ENCODE peak calls at places on chromosome 15, in four cellular contexts. One of them, this sample, is unnamed.

GRCh38 chr15:72534522-72534921 is 60.4 kb downstream of the ARIH1 start:
- DNase-seq in stimulated activated naive CD8-positive, alpha-beta T cell treated with anti-CD3 and anti-CD28 coated beads, Interleukin-15, amount 100 ng/mL, for 72 hours: peak
- DNase-seq in cardiac muscle cell: no peak
- DNase-seq in EH: no peak
- DNase-seq in this sample: peak

GRCh38 chr15:63502843-63503738 is 1.3 kb upstream of the USP3 start:
- DNase-seq in EH: peak
- DNase-seq in cardiac muscle cell: peak
- DNase-seq in stimulated activated naive CD8-positive, alpha-beta T cell treated with anti-CD3 and anti-CD28 coated beads, Interleukin-15, amount 100 ng/mL, for 72 hours: peak
- DNase-seq in this sample: peak

GRCh38 chr15:57227899-57228298 is 148.4 kb upstream of the CGNL1 start:
- DNase-seq in cardiac muscle cell: peak
- DNase-seq in EH: peak
- DNase-seq in stimulated activated naive CD8-positive, alpha-beta T cell treated with anti-CD3 and anti-CD28 coated beads, Interleukin-15, amount 100 ng/mL, for 72 hours: no peak
- DNase-seq in this sample: no peak

GRCh38 chr15:25737218-25737643 is 125.9 kb downstream of the ATP10A start:
- DNase-seq in stimulated activated naive CD8-positive, alpha-beta T cell treated with anti-CD3 and anti-CD28 coated beads, Interleukin-15, amount 100 ng/mL, for 72 hours: no peak
- DNase-seq in EH: peak
- DNase-seq in cardiac muscle cell: no peak
- DNase-seq in this sample: no peak

GRCh38 chr15:92869977-92870644 is 30.0 kb upstream of the CHD2 start:
- DNase-seq in EH: no peak
- DNase-seq in cardiac muscle cell: peak
- DNase-seq in stimulated activated naive CD8-positive, alpha-beta T cell treated with anti-CD3 and anti-CD28 coated beads, Interleukin-15, amount 100 ng/mL, for 72 hours: no peak
- DNase-seq in this sample: no peak

GRCh38 chr15:67824157-67824899 is 981 bp upstream of the SKOR1 start:
- DNase-seq in EH: no peak
- DNase-seq in stimulated activated naive CD8-positive, alpha-beta T cell treated with anti-CD3 and anti-CD28 coated beads, Interleukin-15, amount 100 ng/mL, for 72 hours: peak
- DNase-seq in cardiac muscle cell: no peak
- DNase-seq in this sample: no peak

GRCh38 chr15:35161694-35162093 is 76.6 kb upstream of the NANOGP8 start:
- DNase-seq in cardiac muscle cell: no peak
- DNase-seq in stimulated activated naive CD8-positive, alpha-beta T cell treated with anti-CD3 and anti-CD28 coated beads, Interleukin-15, amount 100 ng/mL, for 72 hours: no peak
- DNase-seq in EH: no peak
- DNase-seq in this sample: no peak

GRCh38 chr15:85108136-85108535 is 126.5 kb downstream of the PDE8A start:
- DNase-seq in stimulated activated naive CD8-positive, alpha-beta T cell treated with anti-CD3 and anti-CD28 coated beads, Interleukin-15, amount 100 ng/mL, for 72 hours: no peak
- DNase-seq in cardiac muscle cell: no peak
- DNase-seq in EH: no peak
- DNase-seq in this sample: no peak

GRCh38 chr15:99440029-99440428 is 125.8 kb upstream of the MEF2A start:
- DNase-seq in cardiac muscle cell: no peak
- DNase-seq in EH: no peak
- DNase-seq in stimulated activated naive CD8-positive, alpha-beta T cell treated with anti-CD3 and anti-CD28 coated beads, Interleukin-15, amount 100 ng/mL, for 72 hours: no peak
- DNase-seq in this sample: no peak

GRCh38 chr15:37891754-37892368 is 42.6 kb upstream of the TMCO5A start:
- DNase-seq in EH: peak
- DNase-seq in cardiac muscle cell: peak
- DNase-seq in stimulated activated naive CD8-positive, alpha-beta T cell treated with anti-CD3 and anti-CD28 coated beads, Interleukin-15, amount 100 ng/mL, for 72 hours: peak
- DNase-seq in this sample: no peak

GRCh38 chr15:74723754-74724334 is 1.5 kb downstream of the CYP1A1 start:
- DNase-seq in cardiac muscle cell: peak
- DNase-seq in stimulated activated naive CD8-positive, alpha-beta T cell treated with anti-CD3 and anti-CD28 coated beads, Interleukin-15, amount 100 ng/mL, for 72 hours: peak
- DNase-seq in EH: peak
- DNase-seq in this sample: no peak

GRCh38 chr15:44136991-44137477 is 58.0 kb downstream of the FRMD5 start:
- DNase-seq in stimulated activated naive CD8-positive, alpha-beta T cell treated with anti-CD3 and anti-CD28 coated beads, Interleukin-15, amount 100 ng/mL, for 72 hours: no peak
- DNase-seq in cardiac muscle cell: no peak
- DNase-seq in EH: no peak
- DNase-seq in this sample: no peak

GRCh38 chr15:90412356-90413194 is 24.5 kb downstream of the IQGAP1 start:
- DNase-seq in EH: peak
- DNase-seq in cardiac muscle cell: peak
- DNase-seq in stimulated activated naive CD8-positive, alpha-beta T cell treated with anti-CD3 and anti-CD28 coated beads, Interleukin-15, amount 100 ng/mL, for 72 hours: no peak
- DNase-seq in this sample: no peak

GRCh38 chr15:67755264-67755663 is 70.0 kb upstream of the SKOR1 start:
- DNase-seq in cardiac muscle cell: no peak
- DNase-seq in stimulated activated naive CD8-positive, alpha-beta T cell treated with anti-CD3 and anti-CD28 coated beads, Interleukin-15, amount 100 ng/mL, for 72 hours: no peak
- DNase-seq in EH: no peak
- DNase-seq in this sample: no peak

GRCh38 chr15:78988361-78988911 is 43.6 kb upstream of the CTSH start:
- DNase-seq in stimulated activated naive CD8-positive, alpha-beta T cell treated with anti-CD3 and anti-CD28 coated beads, Interleukin-15, amount 100 ng/mL, for 72 hours: no peak
- DNase-seq in EH: peak
- DNase-seq in cardiac muscle cell: peak
- DNase-seq in this sample: peak

GRCh38 chr15:88018865-88019626 is 237.5 kb downstream of the NTRK3 start:
- DNase-seq in stimulated activated naive CD8-positive, alpha-beta T cell treated with anti-CD3 and anti-CD28 coated beads, Interleukin-15, amount 100 ng/mL, for 72 hours: no peak
- DNase-seq in cardiac muscle cell: peak
- DNase-seq in EH: peak
- DNase-seq in this sample: no peak